ENCODE peak calls at places on chromosomes 4 and X, in four cellular contexts. I, S, V and F are unnamed samples.

GRCh38 chrX:124395145-124395858 is 48.9 kb downstream of the SH2D1A start:
- DNase-seq in I (no peak), S (no peak), V (no peak), F (no peak)

GRCh38 chr4:6909970-6910339 is 329 bp downstream of the TBC1D14 start:
- DNase-seq in I (no peak), S (peak), V (no peak), F (no peak)

GRCh38 chr4:683982-684571 is 4.9 kb downstream of the SLC49A3 start:
- DNase-seq in I (peak), S (no peak), V (peak), F (peak)

GRCh38 chrX:150899191-150899757 is 806 bp upstream of the CD99L2 start:
- DNase-seq in I (peak), S (no peak), V (peak), F (peak)

GRCh38 chr4:15706646-15707362 is 3.9 kb downstream of the BST1 start:
- DNase-seq in I (no peak), S (no peak), V (no peak), F (no peak)

GRCh38 chrX:97597954-97598353 is 714.2 kb downstream of the RPA4 start:
- DNase-seq in I (peak), S (no peak), V (no peak), F (no peak)

GRCh38 chr4:73335717-73336116 is 68.4 kb upstream of the ALB start:
- DNase-seq in I (no peak), S (no peak), V (no peak), F (no peak)

GRCh38 chr4:1703880-1704279 is 8.2 kb downstream of the SLBP start:
- DNase-seq in I (no peak), S (no peak), V (no peak), F (no peak)

GRCh38 chr4:8303485-8304281 is 34.1 kb downstream of the HTRA3 start:
- DNase-seq in I (no peak), S (no peak), V (peak), F (peak)

GRCh38 chrX:53831662-53832635 is 145.4 kb upstream of the HUWE1 start:
- DNase-seq in I (peak), S (no peak), V (no peak), F (peak)

GRCh38 chrX:9948406-9948805 is 18.8 kb upstream of the CLDN34 start:
- DNase-seq in I (no peak), S (no peak), V (no peak), F (no peak)

GRCh38 chr4:48331577-48332340 is 9.6 kb upstream of the SLAIN2 start:
- DNase-seq in I (peak), S (no peak), V (no peak), F (peak)

GRCh38 chrX:71621644-71622346 is 3.5 kb upstream of the CXCR3 start:
- DNase-seq in I (no peak), S (no peak), V (no peak), F (peak)

GRCh38 chrX:71661919-71662318 is 5.4 kb upstream of the LOC101059915 start:
- DNase-seq in I (no peak), S (no peak), V (no peak), F (no peak)

GRCh38 chr4:120769227-120769626 is 153.3 kb downstream of the PRDM5 start:
- DNase-seq in I (peak), S (no peak), V (no peak), F (peak)

GRCh38 chr4:986949-987688 is at the start of gene IDUA:
- DNase-seq in I (peak), S (peak), V (peak), F (peak)

GRCh38 chr4:153318696-153319320 is 25.7 kb upstream of the MND1 start:
- DNase-seq in I (no peak), S (no peak), V (peak), F (peak)

GRCh38 chr4:82818974-82819662 is 20.5 kb upstream of the SCD5 start:
- DNase-seq in I (no peak), S (no peak), V (no peak), F (no peak)

GRCh38 chrX:100622989-100623388 is 13.6 kb downstream of the TSPAN6 start:
- DNase-seq in I (no peak), S (no peak), V (no peak), F (no peak)

GRCh38 chrX:40474205-40474626 is 106.6 kb upstream of the ATP6AP2 start:
- DNase-seq in I (peak), S (no peak), V (no peak), F (no peak)

GRCh38 chrX:72100824-72101351 is 30.8 kb downstream of the RTL5 start:
- DNase-seq in I (no peak), S (peak), V (no peak), F (no peak)

GRCh38 chr4:104589264-104589868 is 94.7 kb upstream of the CXXC4 start:
- DNase-seq in I (no peak), S (no peak), V (peak), F (no peak)

GRCh38 chr4:6343950-6344408 is 74.3 kb downstream of the WFS1 start:
- DNase-seq in I (peak), S (no peak), V (no peak), F (peak)

GRCh38 chrX:1537031-1537715 is at the start of gene P2RY8:
- DNase-seq in I (no peak), S (peak), V (no peak), F (peak)

GRCh38 chr4:109648266-109648996 is 54.8 kb downstream of the CASP6 start:
- DNase-seq in I (no peak), S (no peak), V (no peak), F (no peak)